ENCODE peak calls at places on chromosomes 1 and 21, in five cellular contexts. D is retina; T is NCI-H1105; V is stimulated activated CD4-positive, alpha-beta T cell treated with anti-CD3 and anti-CD28 coated beads, Interleukin-12 subunit alpha, Interleukin-12 subunit beta, amount 100 ng/mL, for 4 hours; O is nephron progenitor cell. C is an unnamed sample.

GRCh38 chr1:3430820-3431219 is 23.6 kb upstream of the ARHGEF16 start:
- DNase-seq in T (no peak), D (no peak), O (no peak), V (no peak), C (no peak)

GRCh38 chr1:183568176-183569041 is 21.9 kb downstream of the NCF2 start:
- DNase-seq in T (no peak), V (no peak), O (no peak), D (no peak), C (no peak)

GRCh38 chr1:7178741-7179140 is 393.5 kb downstream of the CAMTA1 start:
- DNase-seq in V (no peak), O (no peak), D (no peak), T (no peak), C (no peak)

GRCh38 chr1:15617874-15618684 is 821 bp downstream of the DDI2 start:
- DNase-seq in V (peak; percentile 34), T (peak; percentile 25), D (no peak), O (no peak), C (no peak)

GRCh38 chr1:151819227-151819835 is 12.3 kb downstream of the RORC start:
- DNase-seq in T (no peak), V (no peak), O (no peak), D (no peak), C (no peak)

GRCh38 chr1:226702318-226702956 is 36.6 kb downstream of the ITPKB start:
- DNase-seq in T (no peak), D (no peak), O (no peak), V (no peak), C (no peak)

GRCh38 chr1:209657140-209657879 is 5.1 kb upstream of the LAMB3 start:
- DNase-seq in T (no peak), V (no peak), D (no peak), O (no peak), C (no peak)

GRCh38 chr21:15272171-15272570 is 207.4 kb upstream of the NRIP1 start:
- DNase-seq in D (no peak), V (no peak), T (no peak), O (no peak), C (no peak)

GRCh38 chr1:31020007-31020790 is 45.3 kb downstream of the PUM1 start:
- DNase-seq in T (peak; percentile 47), O (no peak), V (no peak), D (no peak), C (no peak)

GRCh38 chr1:40316595-40317393 is at the start of gene COL9A2:
- DNase-seq in O (peak; percentile 64), D (peak; percentile 80), T (peak; percentile 65), V (peak; percentile 55), C (no peak)

GRCh38 chr1:88736633-88737248 is 52.7 kb downstream of the PKN2 start:
- DNase-seq in D (no peak), V (no peak), T (no peak), O (no peak), C (no peak)

GRCh38 chr1:31453384-31454079 is 40.5 kb downstream of the SERINC2 start:
- DNase-seq in D (no peak), O (no peak), V (no peak), T (no peak), C (no peak)

GRCh38 chr1:234607091-234608025 is 2.6 kb downstream of the IRF2BP2 start:
- DNase-seq in D (peak; percentile 77), T (no peak), V (no peak), O (peak; percentile 20), C (no peak)

GRCh38 chr1:92484171-92484471 is 2.6 kb downstream of the GFI1 start:
- DNase-seq in T (no peak), D (no peak), O (no peak), V (no peak), C (no peak)

GRCh38 chr1:226643701-226644540 is 95.2 kb downstream of the ITPKB start:
- DNase-seq in D (no peak), V (no peak), O (no peak), T (no peak), C (no peak)

C was measured in SW 1271.